ENCODE peak calls at places on chromosome 22, in six cellular contexts. W is nucleus accumbens; D is T-helper 1 cell; B is WTC11; F is lung microvascular endothelial cell; Y is activated CD8-positive, alpha-beta T cell treated with anti-CD3 and anti-CD28 coated beads, Interleukin-2, amount 10 ng/mL, durations not matched to agents 7 days and 5 days. T is an unnamed sample.

GRCh38 chr22:38957046-38957770 is at the start of gene APOBEC3A:
- DNase-seq in W (no peak), D (no peak), B (no peak), F (no peak), Y (no peak), T (no peak)

GRCh38 chr22:24005201-24005600 is at the start of gene GSTT4:
- DNase-seq in W (no peak), D (no peak), B (no peak), F (no peak), Y (no peak), T (no peak)

GRCh38 chr22:36331306-36331911 is 56.4 kb downstream of the MYH9 start:
- DNase-seq in W (peak), D (peak), B (peak), F (peak), Y (peak), T (no peak)

GRCh38 chr22:27577570-27577969 is 224.0 kb downstream of the MN1 start:
- DNase-seq in W (no peak), D (no peak), B (no peak), F (no peak), Y (no peak), T (no peak)

GRCh38 chr22:40310081-40310770 is 36.1 kb upstream of the ADSL start:
- DNase-seq in W (no peak), D (no peak), B (no peak), F (peak), Y (no peak), T (no peak)

GRCh38 chr22:21861856-21862255 is 5.6 kb downstream of the MAPK1 start:
- DNase-seq in W (no peak), D (no peak), B (no peak), F (no peak), Y (no peak), T (no peak)

GRCh38 chr22:26677217-26677616 is 19.8 kb downstream of the MIAT start:
- DNase-seq in W (no peak), D (no peak), B (no peak), F (no peak), Y (no peak), T (no peak)

GRCh38 chr22:47373648-47374272 is 611.3 kb downstream of the TBC1D22A start:
- DNase-seq in W (no peak), D (no peak), B (no peak), F (no peak), Y (no peak), T (no peak)

T was measured in glutamatergic neuron.